ENCODE peak calls at places on chromosomes 1 and 21, in five cellular contexts. K is uterus, C is NCI-H1105 treated with DMSO at 0.1 percent for 48 hours, A is T-helper 2 cell, S is K562. L is an unnamed sample.

GRCh38 chr1:34578306-34578705 is 176.5 kb upstream of the GJB5 start:
- DNase-seq in K (no peak), C (no peak), A (no peak), S (no peak), L (no peak)

GRCh38 chr1:180254496-180254819 is 24.4 kb downstream of the LHX4 start:
- DNase-seq in K (no peak), C (no peak), A (no peak), S (no peak), L (no peak)

GRCh38 chr1:201535046-201535777 is 3.7 kb upstream of the NAV1 start:
- DNase-seq in K (no peak), C (no peak), A (no peak), S (no peak), L (no peak)

GRCh38 chr1:20343149-20343936 is 52.7 kb downstream of the VWA5B1 start:
- DNase-seq in K (no peak), C (no peak), A (peak), S (peak), L (no peak)

GRCh38 chr1:184298321-184299052 is 88.3 kb upstream of the C1orf21 start:
- DNase-seq in K (no peak), C (no peak), A (no peak), S (no peak), L (no peak)

GRCh38 chr1:235763962-235764361 is 102.7 kb downstream of the LYST start:
- DNase-seq in K (no peak), C (no peak), A (no peak), S (no peak), L (no peak)

GRCh38 chr1:84756455-84757082 is 66.3 kb upstream of the SSX2IP start:
- DNase-seq in K (no peak), C (no peak), A (no peak), S (no peak), L (no peak)

GRCh38 chr1:94011709-94012590 is 102.7 kb upstream of the GCLM start:
- DNase-seq in K (no peak), C (no peak), A (no peak), S (no peak), L (no peak)

GRCh38 chr1:20137604-20138003 is 1.5 kb upstream of the PLA2G2F start:
- DNase-seq in K (no peak), C (no peak), A (no peak), S (no peak), L (no peak)

GRCh38 chr1:214002472-214002871 is 14.7 kb downstream of the PROX1 start:
- DNase-seq in K (no peak), C (peak), A (no peak), S (no peak), L (no peak)

GRCh38 chr1:214445846-214446614 is 105.4 kb downstream of the PTPN14 start:
- DNase-seq in K (no peak), C (no peak), A (no peak), S (no peak), L (no peak)

GRCh38 chr1:210516092-210516491 is 187.4 kb downstream of the HHAT start:
- DNase-seq in K (no peak), C (no peak), A (no peak), S (no peak), L (no peak)

GRCh38 chr1:208475449-208475848 is 231.3 kb upstream of the PLXNA2 start:
- DNase-seq in K (no peak), C (no peak), A (no peak), S (no peak), L (no peak)

GRCh38 chr1:151837197-151837596 is 2.4 kb downstream of the C2CD4D start:
- DNase-seq in K (no peak), C (no peak), A (peak), S (no peak), L (no peak)

GRCh38 chr21:26169061-26169610 is 1.4 kb downstream of the APP start:
- DNase-seq in K (peak), C (peak), A (no peak), S (no peak), L (peak)

GRCh38 chr1:98373055-98373454 is 288.5 kb upstream of the SNX7 start:
- DNase-seq in K (no peak), C (no peak), A (no peak), S (no peak), L (no peak)

GRCh38 chr1:93014156-93014555 is 52.9 kb upstream of the DIPK1A start:
- DNase-seq in K (no peak), C (no peak), A (no peak), S (no peak), L (no peak)

GRCh38 chr1:160761886-160762285 is 22.8 kb downstream of the SLAMF7 start:
- DNase-seq in K (no peak), C (no peak), A (no peak), S (no peak), L (no peak)

GRCh38 chr1:3067301-3067670 is 1.7 kb upstream of the PRDM16 start:
- DNase-seq in K (no peak), C (no peak), A (no peak), S (no peak), L (no peak)

GRCh38 chr1:216576246-216576645 is 147.0 kb downstream of the ESRRG start:
- DNase-seq in K (no peak), C (no peak), A (no peak), S (no peak), L (no peak)

GRCh38 chr1:148264374-148265276 is 112.5 kb upstream of the NBPF11 start:
- DNase-seq in K (peak), C (no peak), A (no peak), S (peak), L (no peak)

GRCh38 chr21:31710586-31710985 is 21.3 kb downstream of the SCAF4 start:
- DNase-seq in K (no peak), C (no peak), A (no peak), S (no peak), L (no peak)

GRCh38 chr1:118028267-118028666 is 98.7 kb downstream of the WDR3 start:
- DNase-seq in K (no peak), C (no peak), A (no peak), S (no peak), L (no peak)

GRCh38 chr21:28904961-28905435 is 87.7 kb downstream of the LTN1 start:
- DNase-seq in K (no peak), C (no peak), A (no peak), S (no peak), L (no peak)

GRCh38 chr1:218460367-218460766 is 115.2 kb downstream of the TGFB2 start:
- DNase-seq in K (peak), C (no peak), A (no peak), S (no peak), L (no peak)

GRCh38 chr1:167671727-167672511 is 41.9 kb downstream of the RCSD1 start:
- DNase-seq in K (no peak), C (no peak), A (no peak), S (no peak), L (no peak)

GRCh38 chr1:151593651-151594625 is 17.9 kb upstream of the SNX27 start:
- DNase-seq in K (peak), C (peak), A (peak), S (peak), L (peak)

GRCh38 chr1:240189386-240189989 is 97.8 kb downstream of the FMN2 start:
- DNase-seq in K (no peak), C (peak), A (no peak), S (peak), L (peak)

GRCh38 chr1:169586395-169587255 is at the start of gene F5:
- DNase-seq in K (peak), C (peak), A (peak), S (peak), L (peak)

GRCh38 chr1:42766723-42767509 is at the start of the genes C1orf50 and P3H1:
- DNase-seq in K (peak), C (peak), A (peak), S (peak), L (peak)

GRCh38 chr1:225156254-225156653 is 226.8 kb downstream of the DNAH14 start:
- DNase-seq in K (no peak), C (no peak), A (no peak), S (no peak), L (no peak)

L was measured in HuH-7.